ENCODE peak calls at places on chromosomes 12 and 14, in nine cellular contexts. One of them, this sample, is unnamed.

GRCh38 chr12:57740656-57741412 is 2.3 kb upstream of the AGAP2 start:
- DNase-seq in spleen: peak
- DNase-seq in prostate gland: no peak
- DNase-seq in cardiac fibroblast: no peak
- DNase-seq in pancreas: no peak
- DNase-seq in omental fat pad: no peak
- DNase-seq in IMR-90: no peak
- DNase-seq in tibial artery: no peak
- DNase-seq in mucosa of descending colon: peak
- DNase-seq in this sample: no peak

GRCh38 chr12:75751769-75752471 is 240.5 kb upstream of the KRR1 start:
- DNase-seq in omental fat pad: no peak
- DNase-seq in IMR-90: peak
- DNase-seq in cardiac fibroblast: no peak
- DNase-seq in pancreas: no peak
- DNase-seq in spleen: no peak
- DNase-seq in tibial artery: no peak
- DNase-seq in mucosa of descending colon: no peak
- DNase-seq in prostate gland: no peak
- DNase-seq in this sample: no peak

GRCh38 chr14:31303654-31304053 is 96.1 kb upstream of the HECTD1 start:
- DNase-seq in omental fat pad: no peak
- DNase-seq in spleen: no peak
- DNase-seq in pancreas: no peak
- DNase-seq in tibial artery: no peak
- DNase-seq in mucosa of descending colon: no peak
- DNase-seq in prostate gland: no peak
- DNase-seq in IMR-90: no peak
- DNase-seq in cardiac fibroblast: no peak
- DNase-seq in this sample: no peak

GRCh38 chr14:104895207-104895785 is 29.4 kb upstream of the PLD4 start:
- DNase-seq in pancreas: peak
- DNase-seq in prostate gland: no peak
- DNase-seq in omental fat pad: no peak
- DNase-seq in IMR-90: no peak
- DNase-seq in cardiac fibroblast: no peak
- DNase-seq in mucosa of descending colon: no peak
- DNase-seq in spleen: no peak
- DNase-seq in tibial artery: no peak
- DNase-seq in this sample: no peak

GRCh38 chr14:63432228-63432627 is 110.9 kb downstream of the PPP2R5E start:
- DNase-seq in spleen: no peak
- DNase-seq in omental fat pad: no peak
- DNase-seq in cardiac fibroblast: no peak
- DNase-seq in tibial artery: no peak
- DNase-seq in IMR-90: no peak
- DNase-seq in pancreas: no peak
- DNase-seq in mucosa of descending colon: no peak
- DNase-seq in prostate gland: no peak
- DNase-seq in this sample: no peak

GRCh38 chr12:109448707-109449390 is 28.3 kb downstream of the KCTD10 start:
- DNase-seq in IMR-90: no peak
- DNase-seq in tibial artery: no peak
- DNase-seq in omental fat pad: no peak
- DNase-seq in spleen: no peak
- DNase-seq in pancreas: no peak
- DNase-seq in prostate gland: no peak
- DNase-seq in mucosa of descending colon: no peak
- DNase-seq in cardiac fibroblast: no peak
- DNase-seq in this sample: no peak

GRCh38 chr12:68236421-68237059 is 10.9 kb upstream of the IL26 start:
- DNase-seq in tibial artery: no peak
- DNase-seq in pancreas: no peak
- DNase-seq in prostate gland: no peak
- DNase-seq in omental fat pad: no peak
- DNase-seq in spleen: no peak
- DNase-seq in cardiac fibroblast: no peak
- DNase-seq in mucosa of descending colon: no peak
- DNase-seq in IMR-90: no peak
- DNase-seq in this sample: no peak

GRCh38 chr12:123714302-123714627 is 2.1 kb downstream of the ATP6V0A2 start:
- DNase-seq in pancreas: no peak
- DNase-seq in mucosa of descending colon: no peak
- DNase-seq in cardiac fibroblast: no peak
- DNase-seq in omental fat pad: no peak
- DNase-seq in prostate gland: no peak
- DNase-seq in IMR-90: no peak
- DNase-seq in spleen: no peak
- DNase-seq in tibial artery: no peak
- DNase-seq in this sample: no peak

GRCh38 chr12:121579981-121580868 is 598 bp downstream of the KDM2B start:
- DNase-seq in mucosa of descending colon: peak
- DNase-seq in prostate gland: peak
- DNase-seq in cardiac fibroblast: peak
- DNase-seq in omental fat pad: no peak
- DNase-seq in IMR-90: peak
- DNase-seq in pancreas: peak
- DNase-seq in tibial artery: peak
- DNase-seq in spleen: peak
- DNase-seq in this sample: no peak

GRCh38 chr14:72614891-72615410 is 278.9 kb downstream of the DPF3 start:
- DNase-seq in tibial artery: no peak
- DNase-seq in spleen: no peak
- DNase-seq in prostate gland: no peak
- DNase-seq in pancreas: no peak
- DNase-seq in cardiac fibroblast: no peak
- DNase-seq in mucosa of descending colon: no peak
- DNase-seq in omental fat pad: no peak
- DNase-seq in IMR-90: no peak
- DNase-seq in this sample: no peak

DNA sequence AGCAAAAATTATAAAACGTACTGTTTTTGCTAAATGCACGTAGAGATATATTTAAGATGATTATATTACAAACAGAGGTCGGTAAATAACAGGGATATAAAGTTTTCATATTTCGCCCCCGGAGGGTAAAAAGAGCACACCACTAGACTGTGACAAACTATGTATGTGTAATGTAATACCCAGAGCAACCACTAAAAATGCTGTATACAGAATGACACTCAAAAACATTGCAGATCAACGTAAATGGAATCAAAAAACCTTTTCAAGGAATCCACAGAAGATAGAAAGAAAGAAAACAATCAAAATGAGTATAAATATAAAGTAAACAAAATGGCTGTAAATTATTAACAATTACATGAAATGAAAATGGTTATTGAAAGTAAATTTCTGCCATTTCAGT is 37.6 kb upstream of the PRB4 start:
- DNase-seq in tibial artery: no peak
- DNase-seq in IMR-90: no peak
- DNase-seq in cardiac fibroblast: no peak
- DNase-seq in mucosa of descending colon: no peak
- DNase-seq in spleen: no peak
- DNase-seq in prostate gland: no peak
- DNase-seq in omental fat pad: no peak
- DNase-seq in pancreas: no peak
- DNase-seq in this sample: no peak
- TF ChIP-seq CTCF in tibial artery: no peak
- TF ChIP-seq CTCF in IMR-90: no peak
- TF ChIP-seq CTCF in cardiac fibroblast: no peak
- TF ChIP-seq CTCF in mucosa of descending colon: no peak
- TF ChIP-seq CTCF in spleen: no peak
- TF ChIP-seq CTCF in prostate gland: no peak
- TF ChIP-seq CTCF in omental fat pad: no peak
- TF ChIP-seq CTCF in pancreas: no peak
- TF ChIP-seq CTCF in this sample: peak

DNA sequence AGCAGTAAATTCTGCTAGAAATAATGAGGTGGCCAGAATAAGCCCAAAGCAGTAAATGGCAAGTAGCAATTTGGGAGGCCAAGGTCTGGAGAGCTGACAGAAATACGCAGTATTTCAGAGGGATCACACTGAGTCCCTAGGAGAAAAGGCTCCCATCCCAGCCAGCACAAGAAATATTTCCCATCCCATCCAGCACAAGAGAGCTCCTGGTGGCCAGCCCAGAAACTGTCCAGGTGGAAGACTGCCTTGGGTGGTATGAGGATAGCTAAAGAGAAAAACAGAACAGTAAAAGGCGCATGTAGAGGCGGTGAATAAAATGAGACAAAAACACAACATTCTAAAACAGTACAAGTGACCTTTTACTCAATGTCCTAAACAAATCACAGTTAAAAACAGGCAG is 120.7 kb downstream of the HECTD4 start:
- DNase-seq in pancreas: no peak
- DNase-seq in mucosa of descending colon: no peak
- DNase-seq in spleen: no peak
- DNase-seq in omental fat pad: no peak
- DNase-seq in cardiac fibroblast: no peak
- DNase-seq in tibial artery: no peak
- DNase-seq in prostate gland: no peak
- DNase-seq in IMR-90: no peak
- DNase-seq in this sample: no peak
- TF ChIP-seq CTCF in pancreas: no peak
- TF ChIP-seq CTCF in mucosa of descending colon: no peak
- TF ChIP-seq CTCF in spleen: no peak
- TF ChIP-seq CTCF in omental fat pad: no peak
- TF ChIP-seq CTCF in cardiac fibroblast: peak
- TF ChIP-seq CTCF in tibial artery: no peak
- TF ChIP-seq CTCF in prostate gland: no peak
- TF ChIP-seq CTCF in IMR-90: peak
- TF ChIP-seq CTCF in this sample: no peak

GRCh38 chr12:105330938-105331804 is 680 bp downstream of the C12orf75 start:
- DNase-seq in omental fat pad: no peak
- DNase-seq in prostate gland: peak
- DNase-seq in pancreas: peak
- DNase-seq in IMR-90: no peak
- DNase-seq in mucosa of descending colon: peak
- DNase-seq in cardiac fibroblast: no peak
- DNase-seq in spleen: peak
- DNase-seq in tibial artery: no peak
- DNase-seq in this sample: peak
- TF ChIP-seq CTCF in omental fat pad: no peak
- TF ChIP-seq CTCF in prostate gland: no peak
- TF ChIP-seq CTCF in pancreas: no peak
- TF ChIP-seq CTCF in IMR-90: no peak
- TF ChIP-seq CTCF in mucosa of descending colon: no peak
- TF ChIP-seq CTCF in cardiac fibroblast: peak
- TF ChIP-seq CTCF in spleen: no peak
- TF ChIP-seq CTCF in tibial artery: no peak
- TF ChIP-seq CTCF in this sample: no peak

GRCh38 chr14:59022144-59022543 is 166.3 kb upstream of the DAAM1 start:
- DNase-seq in cardiac fibroblast: no peak
- DNase-seq in mucosa of descending colon: no peak
- DNase-seq in IMR-90: no peak
- DNase-seq in omental fat pad: no peak
- DNase-seq in spleen: no peak
- DNase-seq in prostate gland: no peak
- DNase-seq in pancreas: no peak
- DNase-seq in tibial artery: no peak
- DNase-seq in this sample: no peak
- TF ChIP-seq CTCF in cardiac fibroblast: peak
- TF ChIP-seq CTCF in mucosa of descending colon: no peak
- TF ChIP-seq CTCF in IMR-90: no peak
- TF ChIP-seq CTCF in omental fat pad: no peak
- TF ChIP-seq CTCF in spleen: no peak
- TF ChIP-seq CTCF in prostate gland: no peak
- TF ChIP-seq CTCF in pancreas: no peak
- TF ChIP-seq CTCF in tibial artery: no peak
- TF ChIP-seq CTCF in this sample: no peak

DNA sequence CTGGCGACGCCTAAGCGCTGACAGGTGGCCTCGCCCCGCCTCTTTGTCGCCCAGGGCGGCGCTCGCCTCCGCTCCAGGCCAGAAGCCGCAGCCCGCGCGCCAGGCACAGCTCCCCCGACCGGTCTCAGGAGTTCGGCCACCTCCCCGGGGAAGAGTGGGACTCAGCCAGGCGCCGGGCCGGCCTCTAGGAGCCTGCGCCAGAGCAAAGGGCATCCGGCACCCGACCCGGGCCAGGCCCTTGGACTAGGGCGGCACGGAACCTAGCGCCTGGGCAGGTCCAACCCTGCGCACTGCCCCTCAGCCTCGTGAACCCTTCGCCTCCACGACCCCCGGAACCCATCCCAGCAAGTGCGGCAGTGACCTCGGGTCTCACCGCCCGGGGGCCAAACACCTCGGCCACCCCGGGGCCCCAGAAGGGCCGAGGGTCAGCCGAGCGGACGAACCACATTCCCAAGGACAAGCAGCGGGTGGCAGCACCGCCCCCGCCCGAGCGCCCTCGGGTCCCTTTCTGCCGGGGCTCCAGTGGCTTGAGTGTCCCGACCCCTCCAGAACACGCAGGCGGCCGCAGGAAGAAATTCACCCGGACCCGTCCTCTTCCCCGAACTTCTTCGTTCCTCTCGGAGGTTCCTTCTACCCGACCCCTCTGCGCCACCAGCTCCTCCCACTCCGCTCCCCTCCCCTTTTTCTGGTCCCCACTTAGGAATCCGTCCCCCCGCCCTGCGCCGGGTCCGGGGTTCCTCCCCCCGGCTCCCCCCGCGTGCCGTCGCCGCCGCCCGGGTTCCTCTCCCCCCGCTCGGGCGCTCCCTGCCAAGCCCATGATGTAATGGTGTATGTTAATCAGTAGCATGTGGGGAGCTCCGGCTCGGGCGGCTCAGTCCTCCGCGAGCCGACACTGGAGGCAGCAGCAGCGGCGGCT is 1.4 kb upstream of the SAMD4A start:
- DNase-seq in tibial artery: peak
- DNase-seq in cardiac fibroblast: peak
- DNase-seq in mucosa of descending colon: peak
- DNase-seq in omental fat pad: peak
- DNase-seq in spleen: peak
- DNase-seq in pancreas: peak
- DNase-seq in prostate gland: peak
- DNase-seq in IMR-90: peak
- DNase-seq in this sample: peak
- TF ChIP-seq CTCF in tibial artery: no peak
- TF ChIP-seq CTCF in cardiac fibroblast: no peak
- TF ChIP-seq CTCF in mucosa of descending colon: no peak
- TF ChIP-seq CTCF in omental fat pad: no peak
- TF ChIP-seq CTCF in spleen: no peak
- TF ChIP-seq CTCF in pancreas: no peak
- TF ChIP-seq CTCF in prostate gland: peak
- TF ChIP-seq CTCF in IMR-90: peak
- TF ChIP-seq CTCF in this sample: no peak

DNA sequence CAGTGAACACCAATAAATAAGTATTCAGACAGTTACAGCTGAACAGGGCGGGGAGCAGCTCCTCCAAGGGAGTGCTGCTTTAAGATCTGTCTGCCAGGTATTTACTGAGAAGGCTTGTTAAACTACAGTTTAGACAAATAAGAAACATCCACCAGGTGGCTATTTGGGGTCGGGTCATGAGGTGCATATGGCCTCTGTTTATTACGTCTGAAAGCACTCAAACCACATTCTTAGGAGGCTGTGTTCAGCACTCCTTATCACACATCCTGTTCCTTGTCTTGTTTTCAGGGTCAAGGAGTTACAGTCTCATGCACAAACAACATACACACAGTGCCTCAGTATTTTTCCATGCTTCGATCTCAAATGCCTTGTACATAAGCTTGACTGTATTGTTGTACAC is 78.8 kb downstream of the KCNMB4 start:
- DNase-seq in spleen: no peak
- DNase-seq in prostate gland: no peak
- DNase-seq in cardiac fibroblast: peak
- DNase-seq in tibial artery: no peak
- DNase-seq in mucosa of descending colon: no peak
- DNase-seq in pancreas: no peak
- DNase-seq in IMR-90: no peak
- DNase-seq in omental fat pad: no peak
- DNase-seq in this sample: no peak
- TF ChIP-seq CTCF in spleen: no peak
- TF ChIP-seq CTCF in prostate gland: no peak
- TF ChIP-seq CTCF in cardiac fibroblast: no peak
- TF ChIP-seq CTCF in tibial artery: no peak
- TF ChIP-seq CTCF in mucosa of descending colon: no peak
- TF ChIP-seq CTCF in pancreas: no peak
- TF ChIP-seq CTCF in IMR-90: no peak
- TF ChIP-seq CTCF in omental fat pad: no peak
- TF ChIP-seq CTCF in this sample: no peak

This sample was measured in CD14-positive monocyte.